ENCODE peak calls at places on chromosome 1, in ten cellular contexts. C is astrocyte of the spinal cord, I is uterus, H is body of pancreas, D is choroid plexus epithelial cell, Y is B cell, Q is GM13977, K is prostate gland, P is endothelial cell, L is endodermal cell. J is an unnamed sample.

GRCh38 chr1:102796429-102796828 is 311.9 kb downstream of the COL11A1 start:
- DNase-seq in C (no peak), K (no peak), I (no peak), D (no peak), Q (no peak), H (no peak), P (no peak), Y (no peak), L (no peak), J (no peak)

GRCh38 chr1:205325334-205325884 is 3.9 kb upstream of the NUAK2 start:
- DNase-seq in H (peak), C (peak), L (peak), I (peak), Y (peak), K (peak), P (peak), D (peak), Q (peak), J (no peak)

GRCh38 chr1:201274616-201275265 is 8.6 kb upstream of the PKP1 start:
- DNase-seq in H (no peak), Q (no peak), K (no peak), I (no peak), L (no peak), C (no peak), P (no peak), D (no peak), Y (no peak), J (no peak)

GRCh38 chr1:234474375-234474774 is 4.6 kb downstream of the TARBP1 start:
- DNase-seq in L (no peak), Q (no peak), P (no peak), Y (no peak), D (peak), K (no peak), C (peak), I (no peak), H (no peak), J (no peak)

GRCh38 chr1:180168786-180169640 is 14.3 kb downstream of the QSOX1 start:
- DNase-seq in P (peak), D (peak), H (peak), Q (peak), I (no peak), C (no peak), Y (peak), L (peak), K (peak), J (peak)

GRCh38 chr1:230794871-230795645 is 47.9 kb downstream of the CAPN9 start:
- DNase-seq in C (no peak), Y (no peak), K (no peak), Q (no peak), H (no peak), D (no peak), P (no peak), L (peak), I (no peak), J (no peak)

GRCh38 chr1:45205000-45205909 is 1.1 kb downstream of the ZSWIM5 start:
- DNase-seq in Q (peak), D (peak), L (peak), K (peak), Y (no peak), C (peak), I (peak), P (peak), H (peak), J (no peak)

GRCh38 chr1:246597971-246598370 is 31.7 kb downstream of the CNST start:
- DNase-seq in C (no peak), L (no peak), Q (no peak), P (no peak), K (no peak), I (no peak), D (no peak), Y (no peak), H (no peak), J (no peak)

GRCh38 chr1:69492286-69492685 is 75.4 kb upstream of the LRRC7 start:
- DNase-seq in K (no peak), L (no peak), D (peak), Y (no peak), Q (no peak), P (no peak), I (no peak), H (no peak), C (peak), J (no peak)

GRCh38 chr1:8794605-8795004 is 22.8 kb downstream of the RERE start:
- DNase-seq in I (no peak), K (no peak), D (no peak), P (no peak), Q (no peak), Y (no peak), H (no peak), C (no peak), L (peak), J (no peak)

GRCh38 chr1:107993920-107994319 is 28.9 kb upstream of the VAV3 start:
- DNase-seq in D (no peak), K (no peak), C (no peak), Q (no peak), H (no peak), L (no peak), I (no peak), P (no peak), Y (no peak), J (no peak)

GRCh38 chr1:165857046-165857801 is 29.8 kb downstream of the UCK2 start:
- DNase-seq in I (no peak), Y (no peak), H (no peak), K (no peak), D (peak), C (no peak), L (no peak), Q (peak), P (no peak), J (no peak)

GRCh38 chr1:69088556-69088955 is 479.2 kb upstream of the LRRC7 start:
- DNase-seq in Q (no peak), H (no peak), I (no peak), P (no peak), C (no peak), L (no peak), D (no peak), K (no peak), Y (no peak), J (peak)

GRCh38 chr1:37940299-37940947 is 6.4 kb downstream of the INPP5B start:
- DNase-seq in I (no peak), Y (peak), P (no peak), C (no peak), K (no peak), H (peak), L (no peak), D (no peak), Q (no peak), J (peak)

GRCh38 chr1:161709373-161709772 is 2.3 kb downstream of the FCRLA start:
- DNase-seq in C (no peak), Y (no peak), K (no peak), I (no peak), D (no peak), Q (no peak), P (no peak), H (no peak), L (no peak), J (no peak)

GRCh38 chr1:68207129-68207689 is 25.1 kb downstream of the WLS start:
- DNase-seq in I (no peak), H (no peak), P (no peak), Y (no peak), D (peak), K (no peak), C (peak), Q (no peak), L (no peak), J (no peak)

GRCh38 chr1:99661780-99662179 is 15.9 kb downstream of the PALMD start:
- DNase-seq in K (no peak), L (no peak), P (no peak), I (no peak), C (no peak), Y (no peak), Q (no peak), H (no peak), D (peak), J (no peak)

GRCh38 chr1:18482721-18483425 is 2.1 kb downstream of the KLHDC7A start:
- DNase-seq in D (no peak), I (no peak), Q (no peak), P (no peak), L (peak), K (no peak), C (no peak), Y (no peak), H (no peak), J (no peak)

GRCh38 chr1:40039757-40040510 is 595 bp upstream of the CAP1 start:
- DNase-seq in Q (peak), D (peak), H (peak), I (peak), C (peak), P (peak), Y (peak), K (peak), L (peak), J (no peak)

GRCh38 chr1:171250263-171250662 is 2.0 kb downstream of the FMO1 start:
- DNase-seq in L (no peak), H (no peak), Y (no peak), K (no peak), I (no peak), Q (no peak), P (no peak), D (no peak), C (no peak), J (no peak)

GRCh38 chr1:46341222-46342083 is 846 bp downstream of the NSUN4 start:
- DNase-seq in I (peak), Y (no peak), K (peak), P (no peak), D (no peak), L (peak), H (no peak), C (no peak), Q (no peak), J (no peak)

GRCh38 chr1:242811092-242811840 is 286.8 kb upstream of the PLD5 start:
- DNase-seq in Q (no peak), K (no peak), H (no peak), I (no peak), P (no peak), D (no peak), L (no peak), C (peak), Y (no peak), J (no peak)

GRCh38 chr1:88985033-88985432 is 7.4 kb downstream of the KYAT3 start:
- DNase-seq in Q (no peak), C (peak), D (peak), P (no peak), Y (no peak), H (peak), I (no peak), L (no peak), K (no peak), J (no peak)

GRCh38 chr1:109790735-109791494 is 27.2 kb upstream of the EPS8L3 start:
- DNase-seq in C (no peak), H (no peak), K (no peak), P (peak), I (peak), D (peak), L (peak), Y (peak), Q (peak), J (no peak)

GRCh38 chr1:20233866-20234265 is 47.5 kb upstream of the PLA2G2C start:
- DNase-seq in Y (no peak), H (no peak), Q (no peak), D (no peak), I (no peak), C (no peak), L (no peak), P (no peak), K (no peak), J (no peak)

GRCh38 chr1:77540501-77541161 is 141.8 kb downstream of the ZZZ3 start:
- DNase-seq in L (no peak), H (no peak), C (peak), Q (peak), I (no peak), Y (no peak), K (no peak), D (peak), P (no peak), J (no peak)

GRCh38 chr1:157770442-157771043 is 6.4 kb downstream of the FCRL2 start:
- DNase-seq in H (no peak), Y (no peak), D (no peak), K (no peak), C (no peak), P (peak), Q (no peak), I (no peak), L (peak), J (no peak)
- TF ChIP-seq CTCF in H (no peak), Y (no peak), D (peak), K (no peak), C (peak), P (peak), Q (peak), I (no peak), L (peak), J (peak)

GRCh38 chr1:193013707-193014106 is 45.5 kb downstream of the UCHL5 start:
- DNase-seq in L (no peak), Y (no peak), D (no peak), K (no peak), I (no peak), Q (no peak), H (peak), P (no peak), C (no peak), J (no peak)

GRCh38 chr1:193025218-193025617 is 33.9 kb downstream of the UCHL5 start:
- DNase-seq in Y (no peak), C (no peak), I (no peak), D (no peak), H (no peak), P (no peak), K (no peak), Q (no peak), L (no peak), J (no peak)

GRCh38 chr1:193014354-193014753 is 44.8 kb downstream of the UCHL5 start:
- DNase-seq in Q (no peak), P (no peak), Y (no peak), D (peak), C (peak), H (no peak), K (no peak), L (no peak), I (no peak), J (no peak)

GRCh38 chr1:193019442-193020026 is 39.6 kb downstream of the UCHL5 start:
- DNase-seq in Q (peak), C (peak), L (no peak), I (no peak), H (no peak), D (peak), K (peak), P (no peak), Y (no peak), J (peak)
- TF ChIP-seq CTCF in Q (peak), C (peak), L (peak), I (peak), H (peak), D (peak), K (peak), P (peak), Y (peak), J (peak)

GRCh38 chr1:226648421-226648820 is 90.7 kb downstream of the ITPKB start:
- DNase-seq in Q (no peak), C (no peak), Y (no peak), L (no peak), K (no peak), I (no peak), H (no peak), P (no peak), D (no peak), J (no peak)

GRCh38 chr1:226650236-226650841 is 88.7 kb downstream of the ITPKB start:
- DNase-seq in D (no peak), I (no peak), C (no peak), K (no peak), P (peak), L (peak), Q (no peak), Y (no peak), H (no peak), J (no peak)

GRCh38 chr1:226651041-226651731 is 87.9 kb downstream of the ITPKB start:
- DNase-seq in H (no peak), Y (no peak), K (no peak), D (no peak), P (no peak), C (no peak), I (no peak), L (no peak), Q (no peak), J (no peak)

GRCh38 chr1:226649244-226649643 is 89.8 kb downstream of the ITPKB start:
- DNase-seq in C (no peak), Q (no peak), D (no peak), K (no peak), L (no peak), I (no peak), H (no peak), P (no peak), Y (no peak), J (no peak)

DNA sequence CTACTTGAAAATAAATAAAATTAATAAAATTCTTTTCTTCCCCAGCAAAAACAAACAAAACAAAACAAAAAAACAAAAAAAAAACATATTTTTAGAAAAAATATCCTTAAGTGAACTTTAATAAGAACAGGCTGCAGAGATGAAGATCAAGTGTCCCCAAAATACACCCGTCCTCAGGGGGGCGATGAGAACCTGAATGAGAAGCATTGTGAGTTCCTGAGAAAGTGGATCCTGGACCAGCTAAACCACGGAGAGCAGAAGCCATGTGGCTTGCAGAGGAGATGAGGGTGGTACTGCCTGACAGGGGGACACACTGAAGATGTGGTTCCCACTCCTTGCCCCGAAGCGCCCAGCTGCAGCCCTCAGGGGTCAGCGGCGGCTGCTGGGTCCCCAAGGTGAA is 89.3 kb downstream of the ITPKB start:
- DNase-seq in Y (no peak), Q (no peak), I (no peak), H (no peak), L (peak), D (peak), C (no peak), P (peak), K (no peak), J (no peak)
- TF ChIP-seq CTCF in Y (peak), Q (peak), I (peak), H (no peak), L (peak), D (peak), C (peak), P (no peak), K (peak), J (peak)

GRCh38 chr1:219299420-219299819 is 125.7 kb downstream of the LYPLAL1 start:
- DNase-seq in H (no peak), P (no peak), Q (no peak), C (no peak), D (no peak), K (no peak), Y (no peak), L (no peak), I (no peak), J (no peak)

GRCh38 chr1:219296916-219297315 is 123.2 kb downstream of the LYPLAL1 start:
- DNase-seq in P (no peak), D (peak), H (no peak), L (no peak), C (peak), Y (no peak), Q (no peak), I (no peak), K (no peak), J (no peak)

GRCh38 chr1:219294251-219294650 is 120.6 kb downstream of the LYPLAL1 start:
- DNase-seq in Y (no peak), Q (no peak), D (no peak), C (no peak), H (no peak), I (no peak), K (no peak), P (no peak), L (no peak), J (no peak)

GRCh38 chr1:219298581-219299148 is 125.0 kb downstream of the LYPLAL1 start:
- DNase-seq in C (peak), I (peak), Y (no peak), Q (no peak), D (no peak), H (no peak), P (no peak), K (no peak), L (no peak), J (no peak)

GRCh38 chr1:219296430-219296850 is 122.8 kb downstream of the LYPLAL1 start:
- DNase-seq in P (no peak), Y (no peak), C (peak), K (no peak), D (no peak), Q (no peak), I (no peak), H (no peak), L (no peak), J (no peak)
- TF ChIP-seq CTCF in P (no peak), Y (no peak), C (no peak), K (no peak), D (no peak), Q (no peak), I (no peak), H (no peak), L (no peak), J (no peak)

DNA sequence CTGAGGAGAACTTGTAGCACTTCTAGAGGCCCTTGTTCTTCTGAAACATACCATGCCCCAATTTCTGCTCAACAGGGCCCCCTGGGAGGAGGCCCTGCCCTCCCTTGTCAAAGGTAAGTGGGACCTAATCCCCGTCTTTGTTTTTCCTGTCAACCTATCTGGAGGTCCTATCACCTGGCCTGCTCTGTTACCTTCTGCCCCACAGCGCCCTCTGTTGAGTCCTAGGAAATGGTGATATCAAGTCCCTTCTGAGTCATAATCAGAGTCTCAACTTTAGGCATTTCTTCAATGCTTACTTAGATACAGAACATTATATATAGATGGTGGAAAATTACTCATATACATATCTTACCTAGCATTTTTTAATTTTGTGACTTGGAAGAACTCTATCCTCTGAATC is 28.2 kb upstream of the FCRL4 start:
- DNase-seq in Q (peak), K (no peak), H (peak), I (no peak), L (peak), C (no peak), D (no peak), P (peak), Y (peak), J (no peak)
- TF ChIP-seq CTCF in Q (peak), K (no peak), H (no peak), I (no peak), L (peak), C (no peak), D (no peak), P (no peak), Y (peak), J (peak)

GRCh38 chr1:227789042-227789880 is 26.2 kb upstream of the PRSS38 start:
- DNase-seq in C (peak), Y (no peak), D (peak), H (no peak), P (no peak), I (no peak), L (peak), Q (peak), K (no peak), J (no peak)
- TF ChIP-seq CTCF in C (peak), Y (no peak), D (peak), H (no peak), P (no peak), I (no peak), L (no peak), Q (no peak), K (no peak), J (no peak)

J was measured in LNCaP clone FGC.